ENCODE peak calls at places on chromosomes 4 and X, in ten cellular contexts. One of them, this sample, is unnamed.

GRCh38 chr4:114729339-114729738 is 130.7 kb downstream of the UGT8 start:
- DNase-seq in OCI-LY7: no peak
- DNase-seq in esophagus muscularis mucosa: no peak
- DNase-seq in cardiac muscle cell: no peak
- DNase-seq in fibroblast of pulmonary artery: no peak
- DNase-seq in SK-N-SH: peak
- DNase-seq in ascending aorta: no peak
- DNase-seq in K562: no peak
- DNase-seq in neural progenitor cell: peak
- DNase-seq in tibial nerve: no peak
- DNase-seq in this sample: no peak

GRCh38 chr4:143336828-143337599 is at the start of gene GAB1:
- DNase-seq in ascending aorta: no peak
- DNase-seq in neural progenitor cell: peak
- DNase-seq in SK-N-SH: peak
- DNase-seq in tibial nerve: peak
- DNase-seq in K562: peak
- DNase-seq in OCI-LY7: peak
- DNase-seq in cardiac muscle cell: peak
- DNase-seq in fibroblast of pulmonary artery: peak
- DNase-seq in esophagus muscularis mucosa: no peak
- DNase-seq in this sample: peak

GRCh38 chr4:54423066-54423465 is 194.0 kb downstream of the PDGFRA start:
- DNase-seq in ascending aorta: no peak
- DNase-seq in cardiac muscle cell: no peak
- DNase-seq in tibial nerve: no peak
- DNase-seq in SK-N-SH: no peak
- DNase-seq in fibroblast of pulmonary artery: no peak
- DNase-seq in K562: no peak
- DNase-seq in OCI-LY7: no peak
- DNase-seq in neural progenitor cell: no peak
- DNase-seq in esophagus muscularis mucosa: no peak
- DNase-seq in this sample: no peak

GRCh38 chr4:20251796-20252655 is at the start of gene SLIT2:
- DNase-seq in SK-N-SH: peak
- DNase-seq in K562: peak
- DNase-seq in ascending aorta: peak
- DNase-seq in OCI-LY7: no peak
- DNase-seq in cardiac muscle cell: peak
- DNase-seq in fibroblast of pulmonary artery: peak
- DNase-seq in neural progenitor cell: peak
- DNase-seq in tibial nerve: peak
- DNase-seq in esophagus muscularis mucosa: peak
- DNase-seq in this sample: peak

GRCh38 chr4:10013722-10014121 is 7.6 kb downstream of the SLC2A9 start:
- DNase-seq in neural progenitor cell: peak
- DNase-seq in OCI-LY7: peak
- DNase-seq in fibroblast of pulmonary artery: peak
- DNase-seq in cardiac muscle cell: peak
- DNase-seq in esophagus muscularis mucosa: no peak
- DNase-seq in tibial nerve: no peak
- DNase-seq in K562: peak
- DNase-seq in SK-N-SH: peak
- DNase-seq in ascending aorta: no peak
- DNase-seq in this sample: peak

GRCh38 chr4:98557497-98557896 is 100.9 kb downstream of the TSPAN5 start:
- DNase-seq in ascending aorta: no peak
- DNase-seq in cardiac muscle cell: peak
- DNase-seq in K562: no peak
- DNase-seq in OCI-LY7: no peak
- DNase-seq in SK-N-SH: no peak
- DNase-seq in tibial nerve: no peak
- DNase-seq in fibroblast of pulmonary artery: peak
- DNase-seq in neural progenitor cell: no peak
- DNase-seq in esophagus muscularis mucosa: no peak
- DNase-seq in this sample: no peak

GRCh38 chrX:48908600-48908999 is 2.8 kb downstream of the SLC35A2 start:
- DNase-seq in fibroblast of pulmonary artery: no peak
- DNase-seq in cardiac muscle cell: no peak
- DNase-seq in OCI-LY7: no peak
- DNase-seq in neural progenitor cell: no peak
- DNase-seq in SK-N-SH: no peak
- DNase-seq in esophagus muscularis mucosa: no peak
- DNase-seq in tibial nerve: no peak
- DNase-seq in K562: no peak
- DNase-seq in ascending aorta: no peak
- DNase-seq in this sample: no peak

GRCh38 chr4:134708616-134709015 is 507.0 kb upstream of the PABPC4L start:
- DNase-seq in tibial nerve: no peak
- DNase-seq in fibroblast of pulmonary artery: no peak
- DNase-seq in ascending aorta: no peak
- DNase-seq in K562: no peak
- DNase-seq in OCI-LY7: no peak
- DNase-seq in SK-N-SH: no peak
- DNase-seq in neural progenitor cell: no peak
- DNase-seq in cardiac muscle cell: no peak
- DNase-seq in esophagus muscularis mucosa: no peak
- DNase-seq in this sample: no peak

GRCh38 chrX:9845574-9845948 is 59.3 kb downstream of the SHROOM2 start:
- DNase-seq in cardiac muscle cell: peak
- DNase-seq in fibroblast of pulmonary artery: peak
- DNase-seq in tibial nerve: no peak
- DNase-seq in OCI-LY7: no peak
- DNase-seq in ascending aorta: no peak
- DNase-seq in esophagus muscularis mucosa: no peak
- DNase-seq in K562: no peak
- DNase-seq in neural progenitor cell: no peak
- DNase-seq in SK-N-SH: no peak
- DNase-seq in this sample: no peak

GRCh38 chrX:136714626-136715599 is 65.8 kb downstream of the ARHGEF6 start:
- DNase-seq in cardiac muscle cell: no peak
- DNase-seq in neural progenitor cell: no peak
- DNase-seq in SK-N-SH: no peak
- DNase-seq in fibroblast of pulmonary artery: no peak
- DNase-seq in OCI-LY7: peak
- DNase-seq in ascending aorta: no peak
- DNase-seq in tibial nerve: no peak
- DNase-seq in K562: no peak
- DNase-seq in esophagus muscularis mucosa: no peak
- DNase-seq in this sample: no peak

GRCh38 chr4:151555151-151555945 is 146.4 kb downstream of the FHIP1A start:
- DNase-seq in SK-N-SH: no peak
- DNase-seq in tibial nerve: no peak
- DNase-seq in cardiac muscle cell: no peak
- DNase-seq in neural progenitor cell: no peak
- DNase-seq in ascending aorta: no peak
- DNase-seq in OCI-LY7: no peak
- DNase-seq in esophagus muscularis mucosa: no peak
- DNase-seq in fibroblast of pulmonary artery: no peak
- DNase-seq in K562: no peak
- DNase-seq in this sample: no peak

GRCh38 chr4:100278567-100278966 is 88.3 kb upstream of the DDIT4L start:
- DNase-seq in tibial nerve: no peak
- DNase-seq in neural progenitor cell: no peak
- DNase-seq in ascending aorta: no peak
- DNase-seq in OCI-LY7: no peak
- DNase-seq in esophagus muscularis mucosa: no peak
- DNase-seq in fibroblast of pulmonary artery: no peak
- DNase-seq in K562: no peak
- DNase-seq in SK-N-SH: no peak
- DNase-seq in cardiac muscle cell: no peak
- DNase-seq in this sample: no peak

GRCh38 chr4:170990989-170991589 is 822.1 kb upstream of the GALNTL6 start:
- DNase-seq in cardiac muscle cell: no peak
- DNase-seq in K562: peak
- DNase-seq in esophagus muscularis mucosa: no peak
- DNase-seq in neural progenitor cell: peak
- DNase-seq in tibial nerve: no peak
- DNase-seq in ascending aorta: no peak
- DNase-seq in OCI-LY7: peak
- DNase-seq in SK-N-SH: peak
- DNase-seq in fibroblast of pulmonary artery: no peak
- DNase-seq in this sample: peak

GRCh38 chr4:8840006-8840793 is 31.4 kb downstream of the HMX1 start:
- DNase-seq in neural progenitor cell: no peak
- DNase-seq in OCI-LY7: no peak
- DNase-seq in SK-N-SH: peak
- DNase-seq in K562: no peak
- DNase-seq in fibroblast of pulmonary artery: no peak
- DNase-seq in cardiac muscle cell: no peak
- DNase-seq in ascending aorta: no peak
- DNase-seq in esophagus muscularis mucosa: no peak
- DNase-seq in tibial nerve: peak
- DNase-seq in this sample: peak

GRCh38 chr4:177391953-177392352 is 50.3 kb downstream of the AGA start:
- DNase-seq in SK-N-SH: no peak
- DNase-seq in ascending aorta: no peak
- DNase-seq in esophagus muscularis mucosa: no peak
- DNase-seq in OCI-LY7: no peak
- DNase-seq in tibial nerve: no peak
- DNase-seq in cardiac muscle cell: no peak
- DNase-seq in K562: no peak
- DNase-seq in fibroblast of pulmonary artery: no peak
- DNase-seq in neural progenitor cell: no peak
- DNase-seq in this sample: no peak

GRCh38 chr4:1208970-1209704 is 36.8 kb upstream of the SPON2 start:
- DNase-seq in cardiac muscle cell: peak
- DNase-seq in neural progenitor cell: no peak
- DNase-seq in SK-N-SH: no peak
- DNase-seq in OCI-LY7: no peak
- DNase-seq in K562: no peak
- DNase-seq in ascending aorta: no peak
- DNase-seq in tibial nerve: no peak
- DNase-seq in fibroblast of pulmonary artery: peak
- DNase-seq in esophagus muscularis mucosa: no peak
- DNase-seq in this sample: peak

GRCh38 chr4:56914336-56914735 is 6.6 kb downstream of the REST start:
- DNase-seq in ascending aorta: no peak
- DNase-seq in cardiac muscle cell: no peak
- DNase-seq in K562: no peak
- DNase-seq in tibial nerve: no peak
- DNase-seq in neural progenitor cell: no peak
- DNase-seq in fibroblast of pulmonary artery: no peak
- DNase-seq in OCI-LY7: no peak
- DNase-seq in esophagus muscularis mucosa: no peak
- DNase-seq in SK-N-SH: no peak
- DNase-seq in this sample: no peak

GRCh38 chr4:37455301-37456062 is 210.9 kb downstream of the NWD2 start:
- DNase-seq in SK-N-SH: no peak
- DNase-seq in fibroblast of pulmonary artery: no peak
- DNase-seq in cardiac muscle cell: no peak
- DNase-seq in esophagus muscularis mucosa: no peak
- DNase-seq in ascending aorta: no peak
- DNase-seq in neural progenitor cell: no peak
- DNase-seq in tibial nerve: no peak
- DNase-seq in OCI-LY7: no peak
- DNase-seq in K562: no peak
- DNase-seq in this sample: no peak
- H3K4me3 ChIP-seq in SK-N-SH: no peak
- H3K4me3 ChIP-seq in fibroblast of pulmonary artery: no peak
- H3K4me3 ChIP-seq in cardiac muscle cell: no peak
- H3K4me3 ChIP-seq in esophagus muscularis mucosa: no peak
- H3K4me3 ChIP-seq in ascending aorta: no peak
- H3K4me3 ChIP-seq in neural progenitor cell: no peak
- H3K4me3 ChIP-seq in tibial nerve: no peak
- H3K4me3 ChIP-seq in OCI-LY7: no peak
- H3K4me3 ChIP-seq in K562: no peak
- H3K4me3 ChIP-seq in this sample: no peak

GRCh38 chr4:52535793-52536192 is 123.3 kb downstream of the USP46 start:
- DNase-seq in fibroblast of pulmonary artery: no peak
- DNase-seq in SK-N-SH: no peak
- DNase-seq in esophagus muscularis mucosa: peak
- DNase-seq in ascending aorta: no peak
- DNase-seq in tibial nerve: no peak
- DNase-seq in cardiac muscle cell: no peak
- DNase-seq in neural progenitor cell: no peak
- DNase-seq in OCI-LY7: no peak
- DNase-seq in K562: no peak
- DNase-seq in this sample: no peak

GRCh38 chr4:52529983-52530382 is 129.1 kb downstream of the USP46 start:
- DNase-seq in SK-N-SH: no peak
- DNase-seq in K562: no peak
- DNase-seq in OCI-LY7: no peak
- DNase-seq in tibial nerve: no peak
- DNase-seq in neural progenitor cell: no peak
- DNase-seq in ascending aorta: no peak
- DNase-seq in fibroblast of pulmonary artery: no peak
- DNase-seq in cardiac muscle cell: no peak
- DNase-seq in esophagus muscularis mucosa: peak
- DNase-seq in this sample: no peak
- TF ChIP-seq CTCF in SK-N-SH: no peak
- TF ChIP-seq CTCF in K562: no peak
- TF ChIP-seq CTCF in OCI-LY7: no peak
- TF ChIP-seq CTCF in tibial nerve: no peak
- TF ChIP-seq CTCF in neural progenitor cell: no peak
- TF ChIP-seq CTCF in ascending aorta: no peak
- TF ChIP-seq CTCF in fibroblast of pulmonary artery: no peak
- TF ChIP-seq CTCF in cardiac muscle cell: no peak
- TF ChIP-seq CTCF in esophagus muscularis mucosa: no peak
- TF ChIP-seq CTCF in this sample: no peak

DNA sequence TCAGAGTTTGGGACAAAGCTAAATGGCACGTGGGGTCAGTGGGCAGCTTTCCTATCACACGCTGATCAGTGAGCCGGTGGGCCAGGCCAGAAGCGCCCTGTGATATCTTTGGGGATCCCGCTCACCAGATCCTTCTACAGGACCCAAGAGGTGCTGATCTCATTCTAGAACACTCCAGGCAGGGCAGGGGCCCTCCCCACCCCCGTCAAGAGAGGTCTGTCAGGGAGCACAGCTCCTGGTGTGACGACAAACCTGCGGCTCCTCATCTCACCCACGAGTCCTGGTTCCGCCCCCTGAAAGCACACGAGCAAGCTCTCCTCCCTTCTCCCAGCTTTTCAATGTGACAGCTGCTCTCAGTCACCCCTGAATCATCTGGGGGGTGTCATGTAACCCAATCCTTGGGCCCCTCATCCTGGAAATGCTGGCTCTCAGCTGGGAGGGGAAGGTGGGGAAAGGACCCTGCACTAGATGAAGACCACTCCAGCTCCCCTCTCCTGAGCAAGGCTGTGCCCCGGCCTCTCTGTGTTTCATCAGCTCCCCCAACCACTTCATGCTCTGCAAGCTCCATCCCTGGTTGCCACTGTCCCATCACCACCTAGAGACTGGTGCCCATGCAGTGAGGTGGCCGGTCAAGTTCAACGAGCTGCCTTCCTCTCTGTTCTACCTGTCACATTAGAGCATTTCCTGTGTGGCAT is 4.6 kb downstream of the HCFC1 start:
- DNase-seq in OCI-LY7: no peak
- DNase-seq in cardiac muscle cell: no peak
- DNase-seq in neural progenitor cell: no peak
- DNase-seq in SK-N-SH: no peak
- DNase-seq in K562: peak
- DNase-seq in esophagus muscularis mucosa: no peak
- DNase-seq in ascending aorta: no peak
- DNase-seq in fibroblast of pulmonary artery: no peak
- DNase-seq in tibial nerve: no peak
- DNase-seq in this sample: no peak
- H3K4me3 ChIP-seq in OCI-LY7: peak
- H3K4me3 ChIP-seq in cardiac muscle cell: no peak
- H3K4me3 ChIP-seq in neural progenitor cell: no peak
- H3K4me3 ChIP-seq in SK-N-SH: no peak
- H3K4me3 ChIP-seq in K562: peak
- H3K4me3 ChIP-seq in esophagus muscularis mucosa: no peak
- H3K4me3 ChIP-seq in ascending aorta: peak
- H3K4me3 ChIP-seq in fibroblast of pulmonary artery: no peak
- H3K4me3 ChIP-seq in tibial nerve: no peak
- H3K4me3 ChIP-seq in this sample: no peak

GRCh38 chr4:5678977-5679376 is 29.4 kb downstream of the EVC2 start:
- DNase-seq in SK-N-SH: no peak
- DNase-seq in fibroblast of pulmonary artery: no peak
- DNase-seq in OCI-LY7: no peak
- DNase-seq in esophagus muscularis mucosa: no peak
- DNase-seq in ascending aorta: no peak
- DNase-seq in neural progenitor cell: no peak
- DNase-seq in K562: no peak
- DNase-seq in cardiac muscle cell: no peak
- DNase-seq in tibial nerve: no peak
- DNase-seq in this sample: no peak
- TF ChIP-seq CTCF in SK-N-SH: no peak
- TF ChIP-seq CTCF in fibroblast of pulmonary artery: no peak
- TF ChIP-seq CTCF in OCI-LY7: no peak
- TF ChIP-seq CTCF in esophagus muscularis mucosa: no peak
- TF ChIP-seq CTCF in ascending aorta: no peak
- TF ChIP-seq CTCF in neural progenitor cell: no peak
- TF ChIP-seq CTCF in K562: no peak
- TF ChIP-seq CTCF in cardiac muscle cell: no peak
- TF ChIP-seq CTCF in tibial nerve: no peak
- TF ChIP-seq CTCF in this sample: no peak